ENCODE peak calls at places on chromosomes 4 and X, in seven cellular contexts. A is HCT116, R is H1, U is SK-N-SH, T is K562, V is HepG2, P is GM12878. Y is an unnamed sample.
A peak's percentile ranks its signal among the peaks of the same experiment; 100 is the strongest.

GRCh38 chr4:89226665-89227572 is 80.7 kb downstream of the GPRIN3 start:
- DNase-seq in T (peak; percentile 57), R (peak; percentile 82), V (peak; percentile 62), U (peak; percentile 56), P (peak; percentile 4), A (peak; percentile 82), Y (peak; percentile 88)

GRCh38 chrX:13750204-13750603 is 15.7 kb downstream of the OFD1 start:
- DNase-seq in V (peak; percentile 16), P (no peak), U (peak; percentile 36), R (no peak), T (peak; percentile 25), A (peak; percentile 13), Y (peak; percentile 27)

GRCh38 chr4:174423257-174423944 is 98.9 kb downstream of the HPGD start:
- DNase-seq in A (peak; percentile 56), V (no peak), R (no peak), U (no peak), T (peak; percentile 43), P (no peak), Y (peak; percentile 12)

GRCh38 chr4:182533948-182534347 is 290.7 kb downstream of the TENM3 start:
- DNase-seq in P (no peak), U (no peak), R (no peak), A (no peak), T (no peak), V (no peak), Y (no peak)

GRCh38 chrX:57528670-57529255 is 63.0 kb upstream of the ZXDB start:
- DNase-seq in P (no peak), A (no peak), U (no peak), T (no peak), R (peak; percentile 42), V (peak; percentile 5), Y (peak; percentile 21)

GRCh38 chr4:144709159-144709558 is 63.2 kb downstream of the HHIP start:
- DNase-seq in T (no peak), V (no peak), P (no peak), U (no peak), A (peak; percentile 43), R (no peak), Y (no peak)

GRCh38 chr4:44100456-44100855 is 348.2 kb downstream of the KCTD8 start:
- DNase-seq in A (no peak), T (no peak), U (no peak), R (no peak), V (no peak), P (no peak), Y (no peak)

GRCh38 chr4:142380052-142380598 is 466.0 kb downstream of the INPP4B start:
- DNase-seq in U (no peak), R (no peak), P (no peak), A (no peak), V (no peak), T (no peak), Y (no peak)

GRCh38 chr4:3073158-3074077 is 920 bp downstream of the HTT-AS start:
- DNase-seq in P (no peak), V (peak; percentile 74), R (no peak), U (peak; percentile 59), A (no peak), T (no peak), Y (no peak)

GRCh38 chr4:4720671-4721070 is 138.8 kb upstream of the MSX1 start:
- DNase-seq in R (no peak), A (no peak), T (no peak), V (no peak), P (no peak), U (no peak), Y (no peak)

GRCh38 chr4:3031357-3032064 is 42.8 kb downstream of the HTT-AS start:
- DNase-seq in R (no peak), U (peak; percentile 53), T (no peak), V (no peak), A (no peak), P (no peak), Y (no peak)

GRCh38 chrX:44384688-44385338 is 41.3 kb upstream of the EFHC2 start:
- DNase-seq in V (no peak), A (no peak), T (no peak), U (no peak), P (no peak), R (no peak), Y (no peak)

GRCh38 chrX:149527705-149528104 is 13.1 kb upstream of the EOLA1 start:
- DNase-seq in A (no peak), P (no peak), R (no peak), V (peak; percentile 21), U (peak; percentile 27), T (peak; percentile 24), Y (peak; percentile 53)

GRCh38 chr4:8664031-8664805 is 71.7 kb downstream of the CPZ start:
- DNase-seq in A (no peak), V (no peak), R (no peak), P (no peak), U (no peak), T (no peak), Y (no peak)

GRCh38 chrX:106899841-106900240 is 3.3 kb downstream of the RIPPLY1 start:
- DNase-seq in P (no peak), T (no peak), A (no peak), U (no peak), R (no peak), V (no peak), Y (no peak)

GRCh38 chrX:106894978-106895452 is 8.1 kb downstream of the RIPPLY1 start:
- DNase-seq in T (no peak), R (no peak), P (no peak), U (no peak), V (peak; percentile 51), A (peak; percentile 62), Y (no peak)

GRCh38 chrX:106899276-106899675 is 3.9 kb downstream of the RIPPLY1 start:
- DNase-seq in V (no peak), A (no peak), U (no peak), R (no peak), T (no peak), P (no peak), Y (no peak)

GRCh38 chrX:106898462-106898861 is 4.7 kb downstream of the RIPPLY1 start:
- DNase-seq in P (peak; percentile 16), A (no peak), U (peak; percentile 14), R (no peak), V (peak; percentile 80), T (peak; percentile 12), Y (peak; percentile 53)

DNA sequence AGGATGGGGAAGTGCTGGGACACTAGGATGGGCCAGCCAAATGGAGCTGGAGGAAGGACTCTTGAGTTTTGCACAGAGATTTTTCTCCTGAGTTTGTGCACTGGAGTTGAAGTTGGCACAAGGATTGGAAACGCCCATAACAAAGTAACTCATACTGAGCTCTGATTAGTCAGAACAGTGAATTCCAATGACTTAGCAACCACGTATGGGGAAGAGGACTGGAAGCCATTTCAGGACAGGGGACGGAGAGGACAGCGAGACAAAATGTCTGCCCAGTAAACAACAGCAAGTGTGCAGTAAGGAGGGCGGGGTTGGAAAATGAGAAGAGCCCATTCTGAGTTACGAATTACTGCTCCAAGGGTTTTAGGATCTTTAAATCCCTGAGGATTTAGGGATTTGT is 5.9 kb downstream of the RIPPLY1 start:
- DNase-seq in R (no peak), A (no peak), P (no peak), T (no peak), U (no peak), V (no peak), Y (no peak)
- TF ChIP-seq JUND in R (no peak), A (no peak), P (no peak), T (no peak), U (no peak), V (no peak), Y (no peak)

DNA sequence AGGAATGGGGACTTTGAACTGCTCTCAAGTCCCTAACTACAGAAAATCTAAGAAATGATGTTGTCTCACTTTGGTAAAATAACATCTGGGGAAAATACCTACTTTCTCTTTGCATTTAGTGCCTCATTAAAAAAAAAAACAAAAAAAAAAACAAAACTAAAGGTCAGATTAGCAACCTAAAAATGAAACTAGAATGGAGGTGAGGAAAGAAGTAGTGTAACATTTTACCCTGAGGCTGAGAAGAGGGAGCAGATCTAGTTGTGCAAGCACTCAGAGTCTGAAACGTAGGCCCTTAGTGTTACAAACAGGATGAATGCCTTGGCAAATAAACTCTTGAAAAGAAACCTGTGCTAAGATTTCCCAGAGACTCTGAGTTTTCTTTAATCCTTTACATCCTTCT is 56.0 kb downstream of the VGLL1 start:
- DNase-seq in T (no peak), U (no peak), R (no peak), P (peak; percentile 32), V (no peak), A (no peak), Y (no peak)
- TF ChIP-seq JUND in T (no peak), U (no peak), R (no peak), P (no peak), V (no peak), A (no peak), Y (no peak)

GRCh38 chrX:154720067-154720466 is 30.8 kb downstream of the GAB3 start:
- DNase-seq in A (no peak), V (no peak), T (no peak), R (no peak), U (no peak), P (no peak), Y (no peak)

GRCh38 chrX:154719132-154719675 is 31.7 kb downstream of the GAB3 start:
- DNase-seq in T (peak; percentile 34), R (no peak), U (no peak), V (no peak), P (no peak), A (no peak), Y (no peak)

GRCh38 chrX:154718607-154719006 is 32.3 kb downstream of the GAB3 start:
- DNase-seq in V (no peak), A (no peak), T (no peak), R (no peak), P (no peak), U (no peak), Y (no peak)

GRCh38 chrX:154715825-154716224 is 35.1 kb downstream of the GAB3 start:
- DNase-seq in P (no peak), U (no peak), R (no peak), T (no peak), V (no peak), A (no peak), Y (peak; percentile 10)

DNA sequence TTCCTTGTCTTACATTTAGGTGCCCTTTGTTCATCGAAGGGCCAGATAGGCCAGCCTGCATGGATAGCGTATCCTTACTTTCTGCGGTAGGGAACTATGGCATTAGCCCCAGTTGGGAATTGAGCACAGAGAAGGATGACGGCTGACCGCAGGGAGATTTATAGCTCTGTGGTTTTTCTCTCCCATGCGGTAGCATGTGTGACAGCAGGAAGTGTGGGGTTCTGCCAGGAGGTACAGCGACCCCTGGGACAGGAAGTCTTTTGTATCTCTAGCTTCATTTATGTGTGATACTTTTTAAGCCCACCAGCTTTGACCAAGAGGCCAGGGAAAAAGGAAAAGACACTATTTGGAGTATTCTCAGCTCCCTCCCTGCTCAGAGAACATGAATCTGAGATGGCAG is 33.1 kb downstream of the GAB3 start:
- DNase-seq in R (no peak), U (peak; percentile 7), V (no peak), P (no peak), A (no peak), T (peak; percentile 83), Y (no peak)
- TF ChIP-seq JUND in R (no peak), U (no peak), V (no peak), P (no peak), A (no peak), T (no peak), Y (no peak)

DNA sequence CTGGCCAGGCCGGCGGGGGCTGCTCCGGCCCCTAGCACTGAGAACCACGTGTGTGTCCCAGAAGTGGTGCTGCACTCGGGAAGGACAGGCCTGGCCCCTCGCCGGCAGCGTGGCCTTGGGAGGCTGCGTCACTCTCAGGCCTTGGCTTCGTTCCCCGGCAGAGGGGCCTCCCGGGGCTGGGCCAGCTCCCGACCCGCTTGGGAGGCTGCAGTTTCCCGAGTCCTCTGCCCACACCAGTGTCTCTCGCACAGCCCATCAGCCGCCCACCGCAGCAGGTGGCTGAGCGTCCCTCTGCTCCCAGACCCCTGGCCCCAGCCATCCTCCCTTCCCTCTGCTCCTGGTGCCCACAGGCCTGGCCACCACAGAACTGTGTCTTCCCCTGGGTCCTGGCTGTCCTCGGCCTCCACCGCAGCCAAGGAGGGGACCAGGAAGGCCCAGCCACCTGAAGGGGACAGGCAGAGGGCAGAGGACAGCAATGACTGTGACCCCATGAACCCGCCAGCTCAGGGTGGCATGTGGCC is 10.9 kb upstream of the CPLX1 start:
- DNase-seq in V (peak; percentile 22), R (no peak), A (no peak), P (no peak), T (no peak), U (no peak), Y (no peak)
- TF ChIP-seq JUND in V (no peak), R (no peak), A (no peak), P (no peak), T (no peak), U (no peak), Y (no peak)